ENCODE peak calls at places on chromosome 1, in nine cellular contexts. E is stomach, H is esophagus squamous epithelium, N is HCT116, R is ovary, S is tibial nerve, A is uterus, L is transverse colon, D is Peyer's patch. U is an unnamed sample.

GRCh38 chr1:178612261-178612660 is 99.4 kb downstream of the TEX35 start:
- DNase-seq in D (no peak), R (no peak), N (no peak), E (no peak), A (no peak), S (no peak), L (no peak), H (no peak), U (no peak)

GRCh38 chr1:156767879-156768608 is 709 bp downstream of the PRCC start:
- DNase-seq in R (peak), L (peak), A (no peak), S (no peak), N (no peak), D (peak), H (no peak), E (no peak), U (peak)

GRCh38 chr1:27858949-27859576 is 13.3 kb upstream of the THEMIS2 start:
- DNase-seq in A (no peak), D (no peak), S (no peak), R (no peak), H (no peak), N (no peak), L (no peak), E (no peak), U (no peak)

GRCh38 chr1:93665015-93665414 is 16.6 kb downstream of the BCAR3 start:
- DNase-seq in L (no peak), R (no peak), D (no peak), H (no peak), S (no peak), N (no peak), E (no peak), A (no peak), U (no peak)

GRCh38 chr1:73910466-73910865 is 287.5 kb downstream of the LRRIQ3 start:
- DNase-seq in H (no peak), E (no peak), L (no peak), N (no peak), A (no peak), R (no peak), S (no peak), D (no peak), U (no peak)

GRCh38 chr1:179002552-179003345 is 22.9 kb upstream of the FAM20B start:
- DNase-seq in L (peak), E (peak), H (no peak), R (peak), N (no peak), S (peak), D (peak), A (peak), U (peak)

GRCh38 chr1:36326499-36326898 is 3.1 kb upstream of the EVA1B start:
- DNase-seq in R (peak), S (no peak), E (no peak), N (no peak), A (no peak), D (no peak), L (no peak), H (no peak), U (peak)

GRCh38 chr1:178739285-178740045 is 14.4 kb downstream of the RALGPS2 start:
- DNase-seq in A (no peak), N (no peak), H (no peak), L (no peak), D (no peak), S (no peak), E (no peak), R (no peak), U (no peak)

GRCh38 chr1:203306970-203307541 is 1.7 kb downstream of the BTG2 start:
- DNase-seq in L (peak), H (no peak), A (no peak), N (no peak), E (peak), R (peak), S (no peak), D (peak), U (no peak)

GRCh38 chr1:39919545-39919944 is 17.8 kb upstream of the MYCL start:
- DNase-seq in E (peak), R (no peak), D (no peak), S (no peak), H (no peak), N (peak), L (peak), A (no peak), U (peak)

GRCh38 chr1:155052412-155053400 is 1.6 kb downstream of the ADAM15 start:
- DNase-seq in L (peak), N (no peak), D (peak), H (no peak), E (no peak), S (no peak), R (no peak), A (no peak), U (peak)

GRCh38 chr1:246647113-246647512 is 77.1 kb upstream of the SCCPDH start:
- DNase-seq in H (no peak), D (no peak), A (peak), N (no peak), R (no peak), L (peak), E (no peak), S (peak), U (peak)

GRCh38 chr1:187928288-187928687 is 1099.5 kb downstream of the PLA2G4A start:
- DNase-seq in N (peak), E (no peak), S (no peak), A (no peak), R (no peak), L (no peak), D (no peak), H (no peak), U (no peak)

GRCh38 chr1:42947137-42947536 is 11.5 kb downstream of the SLC2A1 start:
- DNase-seq in H (no peak), E (no peak), D (no peak), S (no peak), L (no peak), A (no peak), N (no peak), R (no peak), U (no peak)

GRCh38 chr1:189658381-189658780 is 819.3 kb downstream of the BRINP3 start:
- DNase-seq in E (no peak), S (no peak), H (no peak), N (peak), R (no peak), A (no peak), L (no peak), D (no peak), U (no peak)

GRCh38 chr1:229238674-229239415 is 32.1 kb upstream of the RAB4A start:
- DNase-seq in L (no peak), E (no peak), H (no peak), A (no peak), D (no peak), S (no peak), N (no peak), R (peak), U (no peak)

GRCh38 chr1:4002061-4002521 is 102.0 kb upstream of the C1orf174 start:
- DNase-seq in R (no peak), E (no peak), N (no peak), S (no peak), D (no peak), A (no peak), H (no peak), L (no peak), U (no peak)

GRCh38 chr1:29974345-29974744 is 738.0 kb downstream of the PTPRU start:
- DNase-seq in D (no peak), A (no peak), N (peak), L (no peak), E (no peak), R (no peak), S (no peak), H (no peak), U (no peak)

GRCh38 chr1:66266350-66266749 is 267.6 kb upstream of the SGIP1 start:
- DNase-seq in L (no peak), S (no peak), E (no peak), A (no peak), D (no peak), N (peak), R (no peak), H (no peak), U (no peak)

GRCh38 chr1:185279571-185279970 is 37.5 kb downstream of the IVNS1ABP start:
- DNase-seq in L (no peak), S (no peak), N (no peak), A (no peak), E (no peak), H (no peak), D (no peak), R (no peak), U (no peak)

GRCh38 chr1:165298081-165298820 is 58.3 kb downstream of the LMX1A start:
- DNase-seq in E (no peak), D (no peak), R (no peak), A (no peak), H (no peak), S (no peak), N (no peak), L (no peak), U (no peak)

GRCh38 chr1:165296205-165296604 is 60.3 kb downstream of the LMX1A start:
- DNase-seq in A (no peak), R (no peak), N (no peak), S (no peak), L (no peak), H (no peak), D (no peak), E (no peak), U (no peak)
- TF ChIP-seq POLR2A in A (no peak), R (no peak), N (no peak), S (no peak), L (no peak), H (no peak), D (no peak), E (no peak), U (no peak)

GRCh38 chr1:200912737-200913407 is 18.2 kb downstream of the INAVA start:
- DNase-seq in E (no peak), N (no peak), D (no peak), R (no peak), H (no peak), A (no peak), L (peak), S (no peak), U (no peak)
- TF ChIP-seq POLR2A in E (no peak), N (no peak), D (peak), R (no peak), H (no peak), A (no peak), L (peak), S (no peak), U (no peak)

DNA sequence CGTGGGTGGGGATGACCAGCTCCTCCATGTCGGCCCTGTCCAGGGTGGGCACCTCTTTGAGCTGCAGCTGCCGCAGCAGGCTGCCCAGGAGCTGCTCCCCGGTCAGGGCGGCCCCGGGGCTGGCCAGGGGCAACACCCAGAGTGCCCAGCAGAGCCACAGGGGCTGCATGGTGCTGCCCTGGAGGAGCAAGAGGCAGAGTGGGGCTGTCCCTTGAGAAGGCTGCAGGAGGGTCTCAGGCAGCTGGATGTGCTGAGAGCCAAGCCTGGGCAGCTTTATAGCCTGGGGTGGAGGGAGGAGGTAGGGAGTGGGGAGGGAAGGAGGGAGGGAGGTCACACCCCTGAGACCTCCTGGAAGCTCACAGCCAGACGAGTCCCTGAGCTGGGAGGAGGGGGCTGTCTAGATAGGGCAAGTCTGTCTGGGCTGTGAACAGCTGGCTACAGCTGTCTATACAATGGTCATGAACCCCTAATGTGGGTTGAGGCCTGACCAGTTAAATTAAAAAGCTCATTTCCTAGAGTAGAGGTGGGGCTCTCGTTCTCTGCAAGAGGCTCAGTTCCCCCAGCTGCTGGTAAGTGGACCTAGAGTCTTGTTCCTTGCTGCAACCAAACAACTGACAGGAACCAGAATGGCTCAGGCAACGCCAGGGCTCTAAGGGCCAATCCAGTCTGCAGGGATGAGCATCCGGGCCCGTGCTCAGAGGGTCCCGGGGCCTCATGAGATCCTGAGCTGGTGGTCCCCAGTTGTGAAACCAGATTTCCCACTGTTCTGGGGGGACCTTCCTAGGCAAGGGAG is at the start of gene LEFTY1:
- DNase-seq in N (no peak), A (no peak), H (no peak), R (no peak), S (no peak), E (no peak), D (no peak), L (peak), U (no peak)
- TF ChIP-seq POLR2A in N (no peak), A (no peak), H (no peak), R (no peak), S (no peak), E (no peak), D (no peak), L (peak), U (no peak)

GRCh38 chr1:248837794-248838356 is at the start of gene ZNF672:
- DNase-seq in L (peak), A (peak), D (peak), R (peak), E (peak), N (peak), H (peak), S (peak), U (peak)
- TF ChIP-seq POLR2A in L (peak), A (peak), D (peak), R (peak), E (no peak), N (peak), H (no peak), S (no peak), U (peak)

GRCh38 chr1:201128476-201128875 is 1.5 kb upstream of the ASCL5 start:
- DNase-seq in E (no peak), N (no peak), H (no peak), L (no peak), R (no peak), S (no peak), A (no peak), D (no peak), U (no peak)

GRCh38 chr1:201127755-201128455 is 921 bp upstream of the ASCL5 start:
- DNase-seq in H (no peak), L (no peak), E (no peak), R (no peak), N (no peak), A (no peak), D (no peak), S (no peak), U (no peak)

GRCh38 chr1:201126463-201126831 is 537 bp downstream of the ASCL5 start:
- DNase-seq in D (no peak), E (no peak), S (no peak), H (no peak), L (no peak), R (no peak), N (no peak), A (no peak), U (no peak)

GRCh38 chr1:201125805-201126204 is 1.2 kb downstream of the ASCL5 start:
- DNase-seq in A (peak), S (no peak), R (no peak), D (no peak), L (no peak), H (no peak), E (no peak), N (no peak), U (no peak)

DNA sequence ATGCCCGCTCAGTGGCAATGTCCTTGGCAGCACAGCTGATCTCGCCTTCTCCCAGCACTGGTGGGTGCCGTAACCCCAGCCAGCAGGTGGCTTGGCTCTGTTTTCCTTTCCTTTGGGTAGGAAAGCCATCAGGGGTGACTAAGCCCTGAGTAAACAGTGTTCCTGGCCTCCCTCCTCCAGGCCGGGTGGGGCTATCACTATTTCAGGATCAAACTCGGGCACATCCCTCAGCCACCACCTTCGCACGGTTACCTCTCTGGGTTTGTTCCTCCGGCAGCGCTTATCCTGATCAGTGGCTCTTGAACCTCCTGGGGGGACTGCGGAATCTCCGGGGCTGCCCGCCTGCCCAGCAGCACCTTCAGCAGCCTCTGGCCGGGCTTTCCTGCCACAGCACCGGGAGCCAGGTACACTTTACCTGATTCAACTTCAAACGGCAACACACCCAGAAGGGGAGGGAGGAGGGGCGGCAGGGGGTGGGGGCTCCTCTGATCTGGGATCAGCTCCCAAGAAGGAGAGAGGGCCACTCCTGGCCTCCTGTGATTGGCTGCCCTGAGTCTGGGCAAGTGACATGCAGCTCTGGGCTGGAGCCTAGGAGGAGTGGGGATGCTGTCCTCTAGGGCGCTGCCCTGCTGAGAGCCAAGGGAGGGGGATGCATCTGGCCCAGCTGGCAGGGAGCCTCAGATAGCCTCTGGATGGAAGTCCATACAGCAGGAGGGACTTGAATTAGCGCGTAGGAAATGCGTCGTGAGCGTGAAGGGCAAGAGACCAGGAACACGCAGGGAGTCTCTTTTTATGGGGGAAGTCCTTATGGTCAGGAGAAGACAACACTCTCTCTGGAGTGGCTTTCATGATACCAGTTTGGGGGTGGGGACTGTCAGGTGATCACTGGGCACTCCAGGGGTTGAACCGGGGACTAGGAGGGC is at the start of gene ASCL5:
- DNase-seq in H (no peak), A (no peak), N (peak), L (peak), S (no peak), E (peak), D (no peak), R (no peak), U (no peak)
- TF ChIP-seq POLR2A in H (no peak), A (no peak), N (no peak), L (no peak), S (no peak), E (no peak), D (no peak), R (no peak), U (no peak)

DNA sequence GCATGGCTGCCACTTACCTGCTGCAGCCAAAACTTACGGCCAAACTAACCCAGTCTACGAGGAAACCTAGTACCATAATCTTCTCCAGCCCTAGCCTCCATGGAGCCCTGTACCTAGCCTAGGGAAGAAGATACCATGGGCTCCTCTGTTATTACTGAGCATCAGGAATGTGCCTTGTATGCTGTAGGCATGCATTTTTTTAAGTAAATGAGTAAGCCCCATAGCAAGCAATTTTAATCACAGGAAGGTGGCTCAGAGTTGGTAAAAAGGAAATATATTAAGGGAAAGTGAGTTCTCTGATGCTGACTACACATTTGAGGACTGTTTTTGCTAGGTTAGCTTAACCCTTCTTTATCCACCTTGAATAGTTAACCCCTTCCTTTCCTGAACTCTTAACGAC is 21.2 kb downstream of the NFASC start:
- DNase-seq in N (no peak), R (no peak), A (no peak), E (no peak), L (no peak), S (no peak), H (no peak), D (no peak), U (no peak)
- TF ChIP-seq POLR2A in N (no peak), R (no peak), A (no peak), E (no peak), L (no peak), S (no peak), H (no peak), D (no peak), U (no peak)

GRCh38 chr1:193036337-193037047 is 22.7 kb downstream of the UCHL5 start:
- DNase-seq in E (no peak), S (no peak), R (no peak), N (no peak), A (no peak), H (no peak), L (no peak), D (no peak), U (no peak)

GRCh38 chr1:193031431-193031830 is 27.7 kb downstream of the UCHL5 start:
- DNase-seq in L (no peak), S (no peak), D (no peak), N (no peak), A (no peak), H (no peak), R (no peak), E (no peak), U (peak)

GRCh38 chr1:193033610-193034009 is 25.6 kb downstream of the UCHL5 start:
- DNase-seq in N (no peak), R (no peak), S (no peak), A (no peak), L (no peak), D (no peak), E (no peak), H (no peak), U (no peak)
- TF ChIP-seq POLR2A in N (no peak), R (no peak), S (no peak), A (no peak), L (no peak), D (no peak), E (no peak), H (no peak), U (no peak)